ENCODE peak calls at places on chromosomes 4 and X, in four cellular contexts. One of them, this sample, is unnamed.

GRCh38 chr4:108213308-108213707 is 44.6 kb upstream of the LEF1 start:
- DNase-seq in K562: no peak
- DNase-seq in GM12878: no peak
- DNase-seq in IMR-90: no peak
- DNase-seq in this sample: no peak

GRCh38 chrX:129596077-129596476 is 56.0 kb downstream of the OCRL start:
- DNase-seq in K562: no peak
- DNase-seq in GM12878: no peak
- DNase-seq in IMR-90: no peak
- DNase-seq in this sample: no peak

GRCh38 chr4:129342820-129343219 is 246.9 kb downstream of the C4orf33 start:
- DNase-seq in K562: no peak
- DNase-seq in GM12878: no peak
- DNase-seq in IMR-90: peak
- DNase-seq in this sample: peak

GRCh38 chr4:141462361-141462760 is 174.0 kb upstream of the IL15 start:
- DNase-seq in K562: no peak
- DNase-seq in GM12878: no peak
- DNase-seq in IMR-90: peak
- DNase-seq in this sample: no peak

GRCh38 chrX:150942958-150943594 is 40.1 kb upstream of the HMGB3 start:
- DNase-seq in K562: peak
- DNase-seq in GM12878: no peak
- DNase-seq in IMR-90: no peak
- DNase-seq in this sample: no peak

GRCh38 chr4:89308161-89308500 is 531 bp upstream of the GPRIN3 start:
- DNase-seq in K562: no peak
- DNase-seq in GM12878: no peak
- DNase-seq in IMR-90: no peak
- DNase-seq in this sample: no peak

GRCh38 chr4:173528378-173529321 is 1.4 kb downstream of the HAND2 start:
- DNase-seq in K562: peak
- DNase-seq in GM12878: no peak
- DNase-seq in IMR-90: no peak
- DNase-seq in this sample: no peak

GRCh38 chrX:111671668-111672067 is 9.3 kb upstream of the ALG13 start:
- DNase-seq in K562: no peak
- DNase-seq in GM12878: no peak
- DNase-seq in IMR-90: no peak
- DNase-seq in this sample: no peak

GRCh38 chrX:70500826-70501225 is 56.2 kb downstream of the DLG3 start:
- DNase-seq in K562: no peak
- DNase-seq in GM12878: no peak
- DNase-seq in IMR-90: no peak
- DNase-seq in this sample: no peak

GRCh38 chr4:109411964-109412363 is 21.7 kb upstream of the SEC24B start:
- DNase-seq in K562: no peak
- DNase-seq in GM12878: no peak
- DNase-seq in IMR-90: no peak
- DNase-seq in this sample: peak

GRCh38 chrX:118730500-118731247 is 3.3 kb downstream of the IL13RA1 start:
- DNase-seq in K562: no peak
- DNase-seq in GM12878: no peak
- DNase-seq in IMR-90: peak
- DNase-seq in this sample: peak

GRCh38 chr4:72564184-72564583 is 4.8 kb downstream of the ADAMTS3 start:
- DNase-seq in K562: no peak
- DNase-seq in GM12878: no peak
- DNase-seq in IMR-90: peak
- DNase-seq in this sample: no peak

GRCh38 chrX:42524374-42524773 is 253.6 kb downstream of the PPP1R2C start:
- DNase-seq in K562: no peak
- DNase-seq in GM12878: no peak
- DNase-seq in IMR-90: peak
- DNase-seq in this sample: no peak

GRCh38 chrX:111823068-111823467 is 52.9 kb upstream of the TRPC5OS start:
- DNase-seq in K562: peak
- DNase-seq in GM12878: no peak
- DNase-seq in IMR-90: peak
- DNase-seq in this sample: no peak

GRCh38 chr4:180641495-180641894 is 1601.7 kb upstream of the TENM3 start:
- DNase-seq in K562: no peak
- DNase-seq in GM12878: no peak
- DNase-seq in IMR-90: no peak
- DNase-seq in this sample: no peak

GRCh38 chrX:63656871-63657580 is 128.0 kb downstream of the ARHGEF9 start:
- DNase-seq in K562: no peak
- DNase-seq in GM12878: no peak
- DNase-seq in IMR-90: peak
- DNase-seq in this sample: no peak

GRCh38 chrX:33195698-33196097 is 15.7 kb downstream of the DMD start:
- DNase-seq in K562: no peak
- DNase-seq in GM12878: no peak
- DNase-seq in IMR-90: peak
- DNase-seq in this sample: no peak

GRCh38 chrX:51798701-51799100 is 55.5 kb downstream of the GSPT2 start:
- DNase-seq in K562: no peak
- DNase-seq in GM12878: no peak
- DNase-seq in IMR-90: no peak
- DNase-seq in this sample: no peak

GRCh38 chrX:120736989-120737388 is 107.1 kb upstream of the C1GALT1C1 start:
- DNase-seq in K562: no peak
- DNase-seq in GM12878: no peak
- DNase-seq in IMR-90: peak
- DNase-seq in this sample: peak

GRCh38 chrX:118772051-118772450 is 44.6 kb downstream of the IL13RA1 start:
- DNase-seq in K562: no peak
- DNase-seq in GM12878: no peak
- DNase-seq in IMR-90: no peak
- DNase-seq in this sample: no peak

GRCh38 chr4:105198541-105198940 is 51.9 kb downstream of the TET2 start:
- DNase-seq in K562: no peak
- DNase-seq in GM12878: no peak
- DNase-seq in IMR-90: no peak
- DNase-seq in this sample: no peak

GRCh38 chr4:53313510-53313909 is 52.4 kb downstream of the SCFD2 start:
- DNase-seq in K562: peak
- DNase-seq in GM12878: no peak
- DNase-seq in IMR-90: peak
- DNase-seq in this sample: no peak

GRCh38 chr4:110501826-110502225 is 25.9 kb downstream of the ENPEP start:
- DNase-seq in K562: no peak
- DNase-seq in GM12878: no peak
- DNase-seq in IMR-90: peak
- DNase-seq in this sample: no peak

GRCh38 chr4:28357985-28358384 is 1497.3 kb downstream of the STIM2 start:
- DNase-seq in K562: no peak
- DNase-seq in GM12878: no peak
- DNase-seq in IMR-90: peak
- DNase-seq in this sample: no peak

GRCh38 chrX:40471965-40472648 is 108.7 kb upstream of the ATP6AP2 start:
- DNase-seq in K562: peak
- DNase-seq in GM12878: peak
- DNase-seq in IMR-90: peak
- DNase-seq in this sample: peak

GRCh38 chr4:121380448-121381147 is at the start of gene QRFPR:
- DNase-seq in K562: no peak
- DNase-seq in GM12878: no peak
- DNase-seq in IMR-90: no peak
- DNase-seq in this sample: no peak

GRCh38 chrX:129086802-129087201 is 436.5 kb downstream of the SMARCA1 start:
- DNase-seq in K562: no peak
- DNase-seq in GM12878: no peak
- DNase-seq in IMR-90: no peak
- DNase-seq in this sample: no peak

GRCh38 chrX:103404225-103405008 is 28.1 kb downstream of the BEX3 start:
- DNase-seq in K562: peak
- DNase-seq in GM12878: peak
- DNase-seq in IMR-90: peak
- DNase-seq in this sample: peak

GRCh38 chr4:94929696-94930095 is 171.9 kb downstream of the BMPR1B start:
- DNase-seq in K562: no peak
- DNase-seq in GM12878: no peak
- DNase-seq in IMR-90: no peak
- DNase-seq in this sample: no peak

GRCh38 chr4:74335341-74336019 is 27.2 kb downstream of the EPGN start:
- DNase-seq in K562: no peak
- DNase-seq in GM12878: peak
- DNase-seq in IMR-90: no peak
- DNase-seq in this sample: no peak
- TF ChIP-seq FOS in K562: no peak
- TF ChIP-seq FOS in GM12878: no peak
- TF ChIP-seq FOS in IMR-90: no peak
- TF ChIP-seq FOS in this sample: no peak

GRCh38 chrX:24862343-24862742 is 153.4 kb downstream of the ARX start:
- DNase-seq in K562: no peak
- DNase-seq in GM12878: no peak
- DNase-seq in IMR-90: peak
- DNase-seq in this sample: no peak

GRCh38 chrX:24860140-24860539 is 155.6 kb downstream of the ARX start:
- DNase-seq in K562: no peak
- DNase-seq in GM12878: no peak
- DNase-seq in IMR-90: peak
- DNase-seq in this sample: peak

GRCh38 chrX:24858004-24858746 is 157.6 kb downstream of the ARX start:
- DNase-seq in K562: no peak
- DNase-seq in GM12878: no peak
- DNase-seq in IMR-90: peak
- DNase-seq in this sample: no peak

GRCh38 chrX:24859211-24859841 is 156.4 kb downstream of the ARX start:
- DNase-seq in K562: no peak
- DNase-seq in GM12878: no peak
- DNase-seq in IMR-90: no peak
- DNase-seq in this sample: no peak
- TF ChIP-seq FOS in K562: no peak
- TF ChIP-seq FOS in GM12878: no peak
- TF ChIP-seq FOS in IMR-90: no peak
- TF ChIP-seq FOS in this sample: no peak

GRCh38 chr4:153116801-153117200 is 87.4 kb upstream of the TRIM2 start:
- DNase-seq in K562: no peak
- DNase-seq in GM12878: no peak
- DNase-seq in IMR-90: no peak
- DNase-seq in this sample: no peak

GRCh38 chr4:153116101-153116680 is 88.1 kb upstream of the TRIM2 start:
- DNase-seq in K562: no peak
- DNase-seq in GM12878: no peak
- DNase-seq in IMR-90: no peak
- DNase-seq in this sample: no peak

GRCh38 chr4:153113838-153114105 is 90.5 kb upstream of the TRIM2 start:
- DNase-seq in K562: no peak
- DNase-seq in GM12878: no peak
- DNase-seq in IMR-90: no peak
- DNase-seq in this sample: no peak

GRCh38 chr4:153114771-153115321 is 89.4 kb upstream of the TRIM2 start:
- DNase-seq in K562: no peak
- DNase-seq in GM12878: no peak
- DNase-seq in IMR-90: peak
- DNase-seq in this sample: no peak

DNA sequence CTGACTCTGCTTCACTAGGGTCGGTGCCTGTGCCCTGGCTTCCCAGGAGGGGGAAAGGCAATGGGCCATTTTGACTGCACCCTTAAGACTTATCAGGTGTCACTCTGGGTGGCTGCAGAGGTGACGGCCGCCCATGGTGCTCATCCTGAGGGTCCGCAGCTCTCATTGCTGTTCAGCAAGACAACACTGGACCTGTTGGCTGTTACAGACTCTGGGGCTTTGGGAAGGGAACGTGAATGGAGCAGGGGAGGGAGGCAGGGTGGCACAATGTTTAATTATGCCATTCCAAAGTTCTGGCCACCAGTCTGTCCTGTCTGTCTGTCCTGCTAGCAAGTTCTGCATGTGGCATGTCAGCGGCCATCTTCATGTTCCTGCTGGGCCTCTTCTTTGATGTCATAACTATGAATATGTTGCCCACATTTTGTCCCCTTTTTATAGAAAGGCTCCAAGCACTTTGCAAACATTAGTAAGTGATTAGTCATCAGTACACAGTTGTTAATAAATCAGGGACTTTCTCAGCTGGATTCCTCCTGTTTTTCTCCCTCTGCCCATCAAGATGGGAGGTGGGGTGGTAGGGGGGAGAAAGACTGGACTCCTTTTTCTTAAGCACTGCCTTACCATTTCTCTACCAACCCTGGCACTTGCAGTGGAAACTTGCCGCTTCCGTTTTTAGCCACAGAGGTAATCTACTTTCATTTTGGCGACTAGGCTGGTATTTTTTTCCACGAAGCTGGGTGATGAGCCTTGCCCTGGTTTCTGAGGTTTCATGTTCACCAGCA is 88.7 kb upstream of the TRIM2 start:
- DNase-seq in K562: no peak
- DNase-seq in GM12878: peak
- DNase-seq in IMR-90: peak
- DNase-seq in this sample: peak
- TF ChIP-seq FOS in K562: no peak
- TF ChIP-seq FOS in GM12878: no peak
- TF ChIP-seq FOS in IMR-90: peak
- TF ChIP-seq FOS in this sample: no peak

DNA sequence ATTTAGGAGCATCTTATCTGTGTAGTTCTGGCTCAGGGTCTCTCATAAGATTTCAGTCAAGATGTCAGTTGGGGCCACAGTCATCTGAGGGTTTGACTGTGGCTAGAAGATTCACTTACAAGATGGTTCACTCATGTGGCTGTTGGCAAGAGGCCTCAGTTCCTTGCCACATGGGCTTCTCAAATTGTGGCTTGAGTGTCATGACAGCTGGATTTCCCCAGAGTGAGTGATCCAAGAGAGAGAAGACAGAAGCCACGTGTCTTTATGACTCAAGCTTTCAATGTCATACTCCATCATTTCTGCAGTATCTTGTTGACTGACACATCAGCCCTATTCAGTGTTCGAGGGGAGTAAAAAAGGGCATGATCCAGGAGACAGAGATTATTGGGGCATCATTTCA is 131.3 kb upstream of the AP1S2 start:
- DNase-seq in K562: no peak
- DNase-seq in GM12878: no peak
- DNase-seq in IMR-90: no peak
- DNase-seq in this sample: no peak
- TF ChIP-seq FOS in K562: no peak
- TF ChIP-seq FOS in GM12878: no peak
- TF ChIP-seq FOS in IMR-90: no peak
- TF ChIP-seq FOS in this sample: no peak

This sample was measured in endothelial cell of umbilical vein.